ENCODE peak calls at places on chromosomes 3 and 15, in five cellular contexts. L is transverse colon; I is activated CD4-positive, CD25-positive, alpha-beta regulatory T cell; B is HTR-8/SVneo; P is germinal center. V is an unnamed sample.

GRCh38 chr3:16614033-16615031 is 9.1 kb upstream of the DAZL start:
- DNase-seq in I (no peak), L (no peak), P (no peak), B (no peak), V (no peak)

GRCh38 chr15:85388506-85388905 is 8.1 kb downstream of the AKAP13 start:
- DNase-seq in P (no peak), L (no peak), B (no peak), I (no peak), V (no peak)

GRCh38 chr3:9780920-9781319 is 11.2 kb upstream of the CAMK1 start:
- DNase-seq in B (no peak), P (no peak), L (no peak), I (no peak), V (no peak)

GRCh38 chr3:140395134-140396075 is 282.5 kb upstream of the TRIM42 start:
- DNase-seq in P (no peak), L (no peak), I (no peak), B (no peak), V (no peak)

GRCh38 chr3:61719278-61719977 is 158.1 kb downstream of the PTPRG start:
- DNase-seq in I (no peak), P (no peak), L (no peak), B (no peak), V (no peak)

GRCh38 chr15:51104512-51104911 is 9.8 kb upstream of the TNFAIP8L3 start:
- DNase-seq in P (no peak), I (no peak), B (no peak), L (peak), V (peak)

GRCh38 chr15:84022516-84022915 is 213.1 kb upstream of the GOLGA6L4 start:
- DNase-seq in I (no peak), P (no peak), B (no peak), L (no peak), V (no peak)

GRCh38 chr3:137163241-137163916 is 205.6 kb downstream of the IL20RB start:
- DNase-seq in P (no peak), I (no peak), L (no peak), B (no peak), V (no peak)

GRCh38 chr3:179613807-179614206 is 9.2 kb downstream of the NDUFB5 start:
- DNase-seq in I (no peak), B (peak), L (no peak), P (no peak), V (no peak)

GRCh38 chr3:80785475-80785874 is 976.0 kb downstream of the GBE1 start:
- DNase-seq in I (no peak), L (no peak), B (no peak), P (no peak), V (no peak)

GRCh38 chr3:30437172-30437571 is 169.2 kb upstream of the TGFBR2 start:
- DNase-seq in L (peak), P (no peak), I (no peak), B (no peak), V (no peak)

GRCh38 chr3:114361391-114361790 is 67.6 kb downstream of the TIGIT start:
- DNase-seq in B (no peak), L (no peak), I (no peak), P (no peak), V (no peak)